ENCODE peak calls at places on chromosomes 1 and 21, in six cellular contexts. One of them, this sample, is unnamed.

GRCh38 chr1:33986389-33987095 is 122.7 kb downstream of the HMGB4 start:
- DNase-seq in colonic mucosa: peak
- DNase-seq in heart left ventricle: no peak
- DNase-seq in tibial nerve: peak
- DNase-seq in GM12878: no peak
- DNase-seq in cardiac muscle cell: no peak
- DNase-seq in this sample: no peak

GRCh38 chr1:43858324-43858723 is 75.3 kb upstream of the ARTN start:
- DNase-seq in GM12878: no peak
- DNase-seq in tibial nerve: peak
- DNase-seq in cardiac muscle cell: peak
- DNase-seq in heart left ventricle: no peak
- DNase-seq in colonic mucosa: no peak
- DNase-seq in this sample: no peak

GRCh38 chr1:116832268-116832931 is 77.3 kb upstream of the PTGFRN start:
- DNase-seq in heart left ventricle: no peak
- DNase-seq in GM12878: no peak
- DNase-seq in cardiac muscle cell: no peak
- DNase-seq in tibial nerve: no peak
- DNase-seq in colonic mucosa: no peak
- DNase-seq in this sample: no peak

GRCh38 chr1:87462894-87463293 is 134.2 kb downstream of the LMO4 start:
- DNase-seq in colonic mucosa: no peak
- DNase-seq in heart left ventricle: no peak
- DNase-seq in GM12878: no peak
- DNase-seq in tibial nerve: no peak
- DNase-seq in cardiac muscle cell: no peak
- DNase-seq in this sample: no peak

GRCh38 chr21:36513430-36513829 is 33.5 kb upstream of the CLDN14 start:
- DNase-seq in tibial nerve: no peak
- DNase-seq in heart left ventricle: no peak
- DNase-seq in GM12878: no peak
- DNase-seq in cardiac muscle cell: no peak
- DNase-seq in colonic mucosa: no peak
- DNase-seq in this sample: peak

GRCh38 chr21:45634511-45635183 is 8.9 kb upstream of the PCBP3 start:
- DNase-seq in tibial nerve: no peak
- DNase-seq in GM12878: no peak
- DNase-seq in colonic mucosa: peak
- DNase-seq in cardiac muscle cell: no peak
- DNase-seq in heart left ventricle: no peak
- DNase-seq in this sample: no peak

GRCh38 chr1:101653482-101653946 is 343.2 kb downstream of the OLFM3 start:
- DNase-seq in cardiac muscle cell: peak
- DNase-seq in colonic mucosa: no peak
- DNase-seq in tibial nerve: no peak
- DNase-seq in GM12878: no peak
- DNase-seq in heart left ventricle: no peak
- DNase-seq in this sample: no peak

GRCh38 chr1:1178794-1179331 is 5.2 kb downstream of the TTLL10 start:
- DNase-seq in colonic mucosa: no peak
- DNase-seq in cardiac muscle cell: no peak
- DNase-seq in tibial nerve: no peak
- DNase-seq in heart left ventricle: peak
- DNase-seq in GM12878: no peak
- DNase-seq in this sample: no peak

GRCh38 chr1:41371630-41372599 is 10.7 kb downstream of the FOXO6 start:
- DNase-seq in tibial nerve: peak
- DNase-seq in GM12878: no peak
- DNase-seq in colonic mucosa: peak
- DNase-seq in heart left ventricle: peak
- DNase-seq in cardiac muscle cell: peak
- DNase-seq in this sample: no peak

GRCh38 chr1:209769171-209769904 is 13.5 kb downstream of the TRAF3IP3 start:
- DNase-seq in tibial nerve: peak
- DNase-seq in cardiac muscle cell: peak
- DNase-seq in GM12878: peak
- DNase-seq in heart left ventricle: peak
- DNase-seq in colonic mucosa: peak
- DNase-seq in this sample: no peak

GRCh38 chr1:207172885-207173284 is 68.9 kb downstream of the C4BPA start:
- DNase-seq in colonic mucosa: no peak
- DNase-seq in cardiac muscle cell: no peak
- DNase-seq in tibial nerve: no peak
- DNase-seq in heart left ventricle: no peak
- DNase-seq in GM12878: no peak
- DNase-seq in this sample: no peak

GRCh38 chr1:82086739-82087138 is 286.0 kb downstream of the ADGRL2 start:
- DNase-seq in heart left ventricle: no peak
- DNase-seq in cardiac muscle cell: no peak
- DNase-seq in tibial nerve: no peak
- DNase-seq in GM12878: no peak
- DNase-seq in colonic mucosa: no peak
- DNase-seq in this sample: no peak

GRCh38 chr1:95039360-95040031 is 33.3 kb downstream of the ALG14 start:
- DNase-seq in GM12878: no peak
- DNase-seq in heart left ventricle: no peak
- DNase-seq in tibial nerve: no peak
- DNase-seq in colonic mucosa: no peak
- DNase-seq in cardiac muscle cell: no peak
- DNase-seq in this sample: no peak

GRCh38 chr1:31445951-31446350 is 32.9 kb downstream of the SERINC2 start:
- DNase-seq in colonic mucosa: no peak
- DNase-seq in cardiac muscle cell: no peak
- DNase-seq in heart left ventricle: no peak
- DNase-seq in GM12878: no peak
- DNase-seq in tibial nerve: no peak
- DNase-seq in this sample: no peak

GRCh38 chr1:64933296-64934070 is 32.9 kb downstream of the JAK1 start:
- DNase-seq in tibial nerve: peak
- DNase-seq in cardiac muscle cell: no peak
- DNase-seq in colonic mucosa: no peak
- DNase-seq in heart left ventricle: no peak
- DNase-seq in GM12878: no peak
- DNase-seq in this sample: no peak

GRCh38 chr1:113286156-113286555 is 104.2 kb upstream of the MAGI3 start:
- DNase-seq in GM12878: no peak
- DNase-seq in heart left ventricle: no peak
- DNase-seq in cardiac muscle cell: no peak
- DNase-seq in colonic mucosa: no peak
- DNase-seq in tibial nerve: no peak
- DNase-seq in this sample: no peak

GRCh38 chr1:38835230-38835827 is 24.2 kb downstream of the RRAGC start:
- DNase-seq in GM12878: peak
- DNase-seq in tibial nerve: peak
- DNase-seq in heart left ventricle: no peak
- DNase-seq in cardiac muscle cell: peak
- DNase-seq in colonic mucosa: peak
- DNase-seq in this sample: no peak

GRCh38 chr1:110211503-110212164 is 1.5 kb downstream of the KCNC4 start:
- DNase-seq in tibial nerve: peak
- DNase-seq in heart left ventricle: no peak
- DNase-seq in colonic mucosa: no peak
- DNase-seq in GM12878: no peak
- DNase-seq in cardiac muscle cell: no peak
- DNase-seq in this sample: no peak

GRCh38 chr1:51627672-51628071 is 10.8 kb downstream of the OSBPL9 start:
- DNase-seq in colonic mucosa: no peak
- DNase-seq in tibial nerve: no peak
- DNase-seq in cardiac muscle cell: peak
- DNase-seq in heart left ventricle: no peak
- DNase-seq in GM12878: no peak
- DNase-seq in this sample: no peak

GRCh38 chr1:38083541-38083940 is 36.9 kb upstream of the POU3F1 start:
- DNase-seq in GM12878: no peak
- DNase-seq in colonic mucosa: no peak
- DNase-seq in tibial nerve: no peak
- DNase-seq in cardiac muscle cell: no peak
- DNase-seq in heart left ventricle: no peak
- DNase-seq in this sample: no peak

DNA sequence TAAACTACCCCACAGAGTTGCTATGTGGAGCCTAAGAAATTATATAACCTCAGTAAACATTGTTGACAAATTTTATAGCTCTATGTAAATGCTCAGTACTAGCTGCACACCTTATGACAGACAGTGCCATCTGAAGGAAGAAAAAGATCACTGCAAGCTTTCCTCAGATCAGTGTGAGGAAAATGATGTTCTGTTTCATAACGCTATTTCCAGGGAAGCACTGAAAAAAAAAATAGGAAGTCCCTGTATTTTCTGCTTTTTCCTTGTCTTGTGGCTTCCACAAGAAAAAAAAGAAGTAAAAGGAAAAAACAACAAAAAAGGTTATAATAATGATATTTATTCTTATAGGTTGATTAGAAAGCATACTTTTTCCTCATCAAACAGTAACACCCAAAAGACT is 23.2 kb downstream of the LYST start:
- DNase-seq in tibial nerve: peak
- DNase-seq in colonic mucosa: peak
- DNase-seq in heart left ventricle: no peak
- DNase-seq in cardiac muscle cell: peak
- DNase-seq in GM12878: no peak
- DNase-seq in this sample: no peak
- TF ChIP-seq CTCF in tibial nerve: peak
- TF ChIP-seq CTCF in colonic mucosa: peak
- TF ChIP-seq CTCF in heart left ventricle: peak
- TF ChIP-seq CTCF in cardiac muscle cell: peak
- TF ChIP-seq CTCF in GM12878: peak
- TF ChIP-seq CTCF in this sample: no peak

GRCh38 chr1:182091083-182091482 is 29.6 kb upstream of the ZNF648 start:
- DNase-seq in cardiac muscle cell: no peak
- DNase-seq in tibial nerve: no peak
- DNase-seq in GM12878: no peak
- DNase-seq in colonic mucosa: no peak
- DNase-seq in heart left ventricle: no peak
- DNase-seq in this sample: no peak

GRCh38 chr1:182092336-182092735 is 30.8 kb upstream of the ZNF648 start:
- DNase-seq in tibial nerve: no peak
- DNase-seq in colonic mucosa: no peak
- DNase-seq in heart left ventricle: no peak
- DNase-seq in GM12878: no peak
- DNase-seq in cardiac muscle cell: no peak
- DNase-seq in this sample: no peak

GRCh38 chr1:182093781-182094180 is 32.3 kb upstream of the ZNF648 start:
- DNase-seq in tibial nerve: no peak
- DNase-seq in cardiac muscle cell: no peak
- DNase-seq in colonic mucosa: no peak
- DNase-seq in heart left ventricle: no peak
- DNase-seq in GM12878: no peak
- DNase-seq in this sample: no peak

GRCh38 chr1:182098301-182098700 is 36.8 kb upstream of the ZNF648 start:
- DNase-seq in colonic mucosa: no peak
- DNase-seq in cardiac muscle cell: no peak
- DNase-seq in GM12878: no peak
- DNase-seq in tibial nerve: no peak
- DNase-seq in heart left ventricle: no peak
- DNase-seq in this sample: no peak

DNA sequence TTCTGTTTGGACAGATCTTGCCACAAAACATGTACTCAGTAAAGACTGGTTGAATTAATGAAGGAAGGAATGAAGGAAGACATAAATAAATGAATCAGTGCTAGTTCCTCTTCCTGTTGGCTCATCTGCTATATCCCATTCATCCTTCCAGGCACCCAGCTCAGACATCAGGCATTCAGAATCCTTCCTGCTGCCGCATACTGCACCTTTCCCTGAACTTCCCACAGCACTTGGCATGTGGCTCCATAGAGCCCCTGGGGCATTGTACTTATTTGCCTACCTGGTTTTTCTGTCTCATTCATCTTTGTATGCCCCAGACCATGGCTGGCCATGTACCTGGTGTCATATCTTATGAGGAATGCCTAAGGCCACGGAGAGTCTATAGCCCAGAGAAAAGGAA is 34.4 kb upstream of the ZNF648 start:
- DNase-seq in GM12878: no peak
- DNase-seq in cardiac muscle cell: no peak
- DNase-seq in heart left ventricle: no peak
- DNase-seq in colonic mucosa: no peak
- DNase-seq in tibial nerve: no peak
- DNase-seq in this sample: no peak
- TF ChIP-seq CTCF in GM12878: no peak
- TF ChIP-seq CTCF in cardiac muscle cell: no peak
- TF ChIP-seq CTCF in heart left ventricle: no peak
- TF ChIP-seq CTCF in colonic mucosa: no peak
- TF ChIP-seq CTCF in tibial nerve: no peak
- TF ChIP-seq CTCF in this sample: no peak

GRCh38 chr1:24861821-24862727 is 68.0 kb downstream of the RUNX3 start:
- DNase-seq in tibial nerve: no peak
- DNase-seq in GM12878: no peak
- DNase-seq in colonic mucosa: peak
- DNase-seq in cardiac muscle cell: no peak
- DNase-seq in heart left ventricle: no peak
- DNase-seq in this sample: no peak
- TF ChIP-seq CTCF in tibial nerve: no peak
- TF ChIP-seq CTCF in GM12878: no peak
- TF ChIP-seq CTCF in colonic mucosa: no peak
- TF ChIP-seq CTCF in cardiac muscle cell: peak
- TF ChIP-seq CTCF in heart left ventricle: no peak
- TF ChIP-seq CTCF in this sample: no peak

GRCh38 chr1:244154882-244155531 is 103.9 kb downstream of the ZBTB18 start:
- DNase-seq in GM12878: no peak
- DNase-seq in colonic mucosa: no peak
- DNase-seq in heart left ventricle: no peak
- DNase-seq in tibial nerve: no peak
- DNase-seq in cardiac muscle cell: no peak
- DNase-seq in this sample: no peak

GRCh38 chr1:244154528-244154881 is 103.4 kb downstream of the ZBTB18 start:
- DNase-seq in GM12878: no peak
- DNase-seq in cardiac muscle cell: no peak
- DNase-seq in colonic mucosa: no peak
- DNase-seq in tibial nerve: no peak
- DNase-seq in heart left ventricle: no peak
- DNase-seq in this sample: no peak

GRCh38 chr1:244151558-244151957 is 100.5 kb downstream of the ZBTB18 start:
- DNase-seq in cardiac muscle cell: no peak
- DNase-seq in tibial nerve: no peak
- DNase-seq in heart left ventricle: no peak
- DNase-seq in colonic mucosa: no peak
- DNase-seq in GM12878: no peak
- DNase-seq in this sample: no peak

GRCh38 chr1:244150071-244150470 is 99.0 kb downstream of the ZBTB18 start:
- DNase-seq in tibial nerve: no peak
- DNase-seq in colonic mucosa: no peak
- DNase-seq in GM12878: no peak
- DNase-seq in cardiac muscle cell: no peak
- DNase-seq in heart left ventricle: no peak
- DNase-seq in this sample: no peak

GRCh38 chr1:244150665-244151064 is 99.6 kb downstream of the ZBTB18 start:
- DNase-seq in colonic mucosa: no peak
- DNase-seq in GM12878: no peak
- DNase-seq in tibial nerve: no peak
- DNase-seq in heart left ventricle: no peak
- DNase-seq in cardiac muscle cell: no peak
- DNase-seq in this sample: no peak
- TF ChIP-seq CTCF in colonic mucosa: no peak
- TF ChIP-seq CTCF in GM12878: no peak
- TF ChIP-seq CTCF in tibial nerve: no peak
- TF ChIP-seq CTCF in heart left ventricle: no peak
- TF ChIP-seq CTCF in cardiac muscle cell: no peak
- TF ChIP-seq CTCF in this sample: no peak

GRCh38 chr1:175434268-175434860 is 241.8 kb upstream of the KIAA0040 start:
- DNase-seq in heart left ventricle: no peak
- DNase-seq in tibial nerve: no peak
- DNase-seq in cardiac muscle cell: no peak
- DNase-seq in colonic mucosa: no peak
- DNase-seq in GM12878: no peak
- DNase-seq in this sample: no peak
- TF ChIP-seq CTCF in heart left ventricle: no peak
- TF ChIP-seq CTCF in tibial nerve: no peak
- TF ChIP-seq CTCF in cardiac muscle cell: peak
- TF ChIP-seq CTCF in colonic mucosa: no peak
- TF ChIP-seq CTCF in GM12878: peak
- TF ChIP-seq CTCF in this sample: no peak

This sample was measured in activated B cell treated with CpG ODN at 0.5 μM for 24 hours.